ENCODE peak calls at places on chromosomes 5 and 9, in ten cellular contexts. A is left lobe of liver; X is CD8-positive, alpha-beta T cell; N is bronchial epithelial cell; M is activated CD8-positive, alpha-beta T cell treated with anti-CD3 and anti-CD28 coated beads for 36 hours; I is CD8-positive, alpha-beta memory T cell; U is K562; B is stimulated activated CD4-positive, alpha-beta T cell treated with anti-CD3 and anti-CD28 coated beads, Interleukin-4, amount 100 ng/mL, for 1 hour; V is GM13976; O is NCI-H1092 treated with DMSO at 0.1 percent for 48 hours. G is an unnamed sample.

GRCh38 chr5:152063004-152063403 is 138.4 kb upstream of the GLRA1 start:
- DNase-seq in A (no peak), X (no peak), N (no peak), M (no peak), I (no peak), U (no peak), B (no peak), V (no peak), O (no peak), G (no peak)

GRCh38 chr5:173634465-173634983 is 18.1 kb upstream of the BOD1 start:
- DNase-seq in A (no peak), X (no peak), N (peak), M (no peak), I (no peak), U (no peak), B (no peak), V (no peak), O (no peak), G (no peak)

GRCh38 chr5:72467987-72468386 is 39.2 kb downstream of the ZNF366 start:
- DNase-seq in A (no peak), X (no peak), N (peak), M (no peak), I (no peak), U (no peak), B (no peak), V (no peak), O (no peak), G (no peak)

GRCh38 chr5:31193591-31194457 is at the start of gene CDH6:
- DNase-seq in A (no peak), X (no peak), N (peak), M (no peak), I (no peak), U (no peak), B (peak), V (no peak), O (peak), G (peak)

GRCh38 chr5:141872496-141873356 is 5.5 kb downstream of the PCDH1 start:
- DNase-seq in A (peak), X (no peak), N (no peak), M (no peak), I (no peak), U (no peak), B (no peak), V (no peak), O (no peak), G (peak)

GRCh38 chr5:60844429-60844890 is 391 bp upstream of the ELOVL7 start:
- DNase-seq in A (no peak), X (no peak), N (peak), M (no peak), I (no peak), U (no peak), B (no peak), V (peak), O (no peak), G (no peak)

GRCh38 chr9:36739538-36740116 is 166.9 kb downstream of the MELK start:
- DNase-seq in A (no peak), X (no peak), N (no peak), M (peak), I (no peak), U (no peak), B (no peak), V (peak), O (no peak), G (peak)

GRCh38 chr9:27572566-27572917 is 739 bp downstream of the C9orf72 start:
- DNase-seq in A (no peak), X (no peak), N (peak), M (peak), I (peak), U (peak), B (no peak), V (no peak), O (peak), G (peak)

GRCh38 chr9:7216004-7216821 is 458.4 kb downstream of the KDM4C start:
- DNase-seq in A (no peak), X (peak), N (peak), M (peak), I (no peak), U (no peak), B (peak), V (no peak), O (no peak), G (no peak)

GRCh38 chr9:136685792-136686533 is 1.3 kb downstream of the AGPAT2 start:
- DNase-seq in A (no peak), X (no peak), N (no peak), M (no peak), I (no peak), U (peak), B (no peak), V (no peak), O (no peak), G (no peak)

GRCh38 chr9:123445116-123445515 is 89.1 kb downstream of the CRB2 start:
- DNase-seq in A (no peak), X (no peak), N (no peak), M (no peak), I (no peak), U (no peak), B (no peak), V (no peak), O (no peak), G (no peak)

GRCh38 chr5:55226027-55226933 is 835 bp downstream of the MCIDAS start:
- DNase-seq in A (no peak), X (peak), N (peak), M (peak), I (no peak), U (peak), B (peak), V (peak), O (peak), G (peak)

GRCh38 chr5:152288499-152288898 is 116.6 kb downstream of the NMUR2 start:
- DNase-seq in A (no peak), X (no peak), N (no peak), M (no peak), I (no peak), U (no peak), B (no peak), V (no peak), O (peak), G (no peak)

GRCh38 chr5:84379749-84380148 is 4.9 kb downstream of the EDIL3 start:
- DNase-seq in A (no peak), X (no peak), N (no peak), M (no peak), I (no peak), U (no peak), B (no peak), V (no peak), O (no peak), G (no peak)

GRCh38 chr5:149766460-149767277 is 36.6 kb downstream of the PPARGC1B start:
- DNase-seq in A (no peak), X (no peak), N (no peak), M (no peak), I (no peak), U (no peak), B (no peak), V (no peak), O (no peak), G (no peak)

GRCh38 chr9:121498150-121498486 is 1.5 kb downstream of the GGTA1 start:
- DNase-seq in A (peak), X (peak), N (peak), M (peak), I (peak), U (peak), B (peak), V (peak), O (peak), G (peak)

GRCh38 chr9:34276772-34277171 is 52.3 kb downstream of the KIF24 start:
- DNase-seq in A (no peak), X (no peak), N (no peak), M (no peak), I (no peak), U (no peak), B (no peak), V (no peak), O (peak), G (no peak)

GRCh38 chr5:53276825-53277224 is 167.3 kb upstream of the MOCS2 start:
- DNase-seq in A (no peak), X (no peak), N (peak), M (no peak), I (no peak), U (no peak), B (no peak), V (no peak), O (no peak), G (no peak)

GRCh38 chr9:69200071-69200470 is 26.0 kb downstream of the TJP2 start:
- DNase-seq in A (no peak), X (no peak), N (peak), M (no peak), I (no peak), U (peak), B (no peak), V (no peak), O (no peak), G (peak)

GRCh38 chr9:6566409-6567139 is 79.0 kb downstream of the GLDC start:
- DNase-seq in A (no peak), X (no peak), N (peak), M (peak), I (no peak), U (peak), B (peak), V (no peak), O (no peak), G (no peak)

GRCh38 chr9:134591573-134591981 is 50.0 kb upstream of the COL5A1 start:
- DNase-seq in A (no peak), X (no peak), N (no peak), M (no peak), I (no peak), U (no peak), B (no peak), V (no peak), O (peak), G (no peak)

GRCh38 chr9:137277329-137278041 is at the start of gene TOR4A:
- DNase-seq in A (peak), X (peak), N (peak), M (peak), I (no peak), U (peak), B (no peak), V (peak), O (no peak), G (peak)

GRCh38 chr5:6728795-6729183 is 15.6 kb downstream of the TENT4A start:
- DNase-seq in A (no peak), X (no peak), N (no peak), M (no peak), I (no peak), U (no peak), B (no peak), V (no peak), O (no peak), G (no peak)

GRCh38 chr5:149834246-149834855 is 104.2 kb downstream of the PPARGC1B start:
- DNase-seq in A (no peak), X (peak), N (peak), M (peak), I (peak), U (peak), B (peak), V (peak), O (peak), G (peak)

GRCh38 chr5:115818821-115819220 is 2.4 kb upstream of the CDO1 start:
- DNase-seq in A (no peak), X (no peak), N (no peak), M (no peak), I (no peak), U (no peak), B (no peak), V (no peak), O (no peak), G (no peak)

GRCh38 chr5:135457424-135458071 is 5.4 kb upstream of the TIFAB start:
- DNase-seq in A (peak), X (peak), N (peak), M (peak), I (peak), U (peak), B (peak), V (peak), O (peak), G (peak)

GRCh38 chr5:1497795-1498622 is 25.8 kb downstream of the LPCAT1 start:
- DNase-seq in A (no peak), X (no peak), N (no peak), M (no peak), I (no peak), U (no peak), B (no peak), V (peak), O (no peak), G (no peak)

GRCh38 chr9:5626727-5627634 is 1.9 kb upstream of the RIC1 start:
- DNase-seq in A (no peak), X (peak), N (peak), M (peak), I (peak), U (peak), B (peak), V (peak), O (no peak), G (no peak)

GRCh38 chr5:56479126-56479525 is 246.0 kb upstream of the ANKRD55 start:
- DNase-seq in A (no peak), X (no peak), N (no peak), M (no peak), I (no peak), U (no peak), B (no peak), V (no peak), O (no peak), G (no peak)

GRCh38 chr5:168269950-168270349 is 21.5 kb upstream of the WWC1 start:
- DNase-seq in A (no peak), X (no peak), N (no peak), M (no peak), I (no peak), U (peak), B (no peak), V (no peak), O (no peak), G (no peak)

GRCh38 chr5:119037496-119038215 is 33.2 kb upstream of the DMXL1 start:
- DNase-seq in A (no peak), X (no peak), N (no peak), M (no peak), I (no peak), U (no peak), B (no peak), V (no peak), O (no peak), G (no peak)

GRCh38 chr9:91845839-91846238 is 104.2 kb downstream of the ROR2 start:
- DNase-seq in A (no peak), X (no peak), N (no peak), M (no peak), I (no peak), U (no peak), B (no peak), V (no peak), O (no peak), G (no peak)

GRCh38 chr9:38443181-38443580 is 18.9 kb upstream of the IGFBPL1 start:
- DNase-seq in A (no peak), X (no peak), N (peak), M (no peak), I (no peak), U (no peak), B (no peak), V (no peak), O (no peak), G (no peak)

GRCh38 chr5:88142801-88143692 is 125.6 kb downstream of the TMEM161B start:
- DNase-seq in A (no peak), X (no peak), N (no peak), M (no peak), I (no peak), U (no peak), B (no peak), V (no peak), O (no peak), G (no peak)